ENCODE peak calls at places on chromosome 16, in five cellular contexts. W is aorta, K is mucosa of descending colon, Q is NT2/D1, T is IMR-90. D is an unnamed sample.

GRCh38 chr16:83603981-83604570 is 203.7 kb upstream of the HSBP1 start:
- DNase-seq in T (no peak), K (no peak), Q (no peak), W (no peak), D (no peak)

GRCh38 chr16:5845046-5845445 is 747.5 kb upstream of the EEF2KMT start:
- DNase-seq in Q (no peak), K (no peak), W (no peak), T (no peak), D (no peak)

GRCh38 chr16:75258807-75259141 is 7.3 kb upstream of the BCAR1 start:
- DNase-seq in K (no peak), W (peak; percentile 44), T (no peak), Q (no peak), D (no peak)

GRCh38 chr16:27169511-27170071 is 33.7 kb upstream of the KDM8 start:
- DNase-seq in K (no peak), Q (no peak), T (peak; percentile 89), W (peak; percentile 55), D (no peak)

GRCh38 chr16:86529160-86529559 is 18.8 kb downstream of the FOXF1 start:
- DNase-seq in T (peak; percentile 13), K (no peak), W (no peak), Q (no peak), D (no peak)

GRCh38 chr16:74053784-74054306 is 242.8 kb upstream of the PSMD7 start:
- DNase-seq in Q (no peak), T (no peak), K (no peak), W (no peak), D (no peak)

GRCh38 chr16:85249830-85250455 is 137.7 kb upstream of the CIBAR2 start:
- DNase-seq in K (no peak), T (no peak), Q (no peak), W (no peak), D (no peak)

GRCh38 chr16:73122604-73123386 is 74.9 kb upstream of the ZFHX3 start:
- DNase-seq in W (peak; percentile 84), K (no peak), Q (no peak), T (no peak), D (no peak)

GRCh38 chr16:84501077-84501735 is 3.3 kb downstream of the MEAK7 start:
- DNase-seq in W (no peak), T (peak; percentile 78), Q (no peak), K (no peak), D (peak; percentile 48)

GRCh38 chr16:75279277-75279676 is 27.9 kb upstream of the BCAR1 start:
- DNase-seq in K (no peak), Q (no peak), T (peak; percentile 27), W (peak; percentile 44), D (no peak)

GRCh38 chr16:4886151-4886550 is 38.9 kb downstream of the UBN1 start:
- DNase-seq in T (no peak), K (no peak), Q (no peak), W (no peak), D (no peak)

GRCh38 chr16:886084-886543 is 84.7 kb downstream of the LMF1 start:
- DNase-seq in Q (no peak), W (peak; percentile 24), K (peak; percentile 7), T (peak; percentile 5), D (no peak)

GRCh38 chr16:13110124-13110796 is 208.9 kb downstream of the SHISA9 start:
- DNase-seq in T (no peak), W (peak; percentile 56), K (no peak), Q (peak; percentile 57), D (no peak)

GRCh38 chr16:64711026-64711425 is 410.8 kb downstream of the CDH11 start:
- DNase-seq in W (no peak), K (no peak), T (no peak), Q (no peak), D (no peak)

GRCh38 chr16:9647981-9648701 is 534.1 kb downstream of the GRIN2A start:
- DNase-seq in Q (no peak), T (no peak), K (no peak), W (no peak), D (no peak)

GRCh38 chr16:57446530-57447141 is 549 bp downstream of the CIAPIN1 start:
- DNase-seq in K (no peak), Q (no peak), T (peak; percentile 4), W (peak; percentile 70), D (no peak)

GRCh38 chr16:80466024-80466986 is 74.5 kb upstream of the DYNLRB2 start:
- DNase-seq in K (peak; percentile 70), W (peak; percentile 59), T (peak; percentile 24), Q (peak; percentile 80), D (peak; percentile 32)

GRCh38 chr16:52925143-52925542 is 127.6 kb downstream of the CHD9NB start:
- DNase-seq in Q (no peak), K (no peak), T (no peak), W (no peak), D (no peak)

GRCh38 chr16:85334718-85335583 is 222.7 kb upstream of the CIBAR2 start:
- DNase-seq in Q (peak; percentile 76), K (peak; percentile 92), T (no peak), W (no peak), D (peak; percentile 78)

GRCh38 chr16:85531516-85531915 is 81.6 kb upstream of the GSE1 start:
- DNase-seq in W (no peak), K (no peak), T (no peak), Q (no peak), D (no peak)

GRCh38 chr16:72997141-72997542 is 50.8 kb downstream of the ZFHX3 start:
- DNase-seq in W (no peak), Q (no peak), T (peak; percentile 18), K (no peak), D (peak; percentile 46)

GRCh38 chr16:71373073-71373472 is 14.6 kb downstream of the CALB2 start:
- DNase-seq in W (no peak), Q (no peak), K (no peak), T (peak; percentile 12), D (no peak)

GRCh38 chr16:2770781-2771111 is 6.3 kb downstream of the ELOB start:
- DNase-seq in K (no peak), T (no peak), Q (no peak), W (no peak), D (no peak)

GRCh38 chr16:72285728-72286127 is 113.8 kb upstream of the PMFBP1 start:
- DNase-seq in Q (no peak), K (no peak), W (no peak), T (peak; percentile 11), D (no peak)

GRCh38 chr16:54334208-54334607 is 47.6 kb upstream of the IRX3 start:
- DNase-seq in Q (no peak), T (no peak), W (no peak), K (no peak), D (no peak)

GRCh38 chr16:86088287-86088686 is 189.3 kb downstream of the IRF8 start:
- DNase-seq in W (no peak), T (peak; percentile 25), K (no peak), Q (no peak), D (no peak)

GRCh38 chr16:11989238-11990160 is 13.0 kb downstream of the SNX29 start:
- DNase-seq in K (no peak), T (no peak), Q (no peak), W (no peak), D (no peak)

GRCh38 chr16:86222965-86223551 is 287.3 kb upstream of the FOXF1 start:
- DNase-seq in W (no peak), T (peak; percentile 98), Q (no peak), K (no peak), D (no peak)

GRCh38 chr16:88549671-88550643 is 20.2 kb upstream of the ZC3H18 start:
- DNase-seq in K (no peak), W (no peak), T (no peak), Q (no peak), D (no peak)

GRCh38 chr16:747978-748746 is 7.4 kb upstream of the CIAO3 start:
- DNase-seq in Q (no peak), K (no peak), T (no peak), W (no peak), D (peak; percentile 55)

DNA sequence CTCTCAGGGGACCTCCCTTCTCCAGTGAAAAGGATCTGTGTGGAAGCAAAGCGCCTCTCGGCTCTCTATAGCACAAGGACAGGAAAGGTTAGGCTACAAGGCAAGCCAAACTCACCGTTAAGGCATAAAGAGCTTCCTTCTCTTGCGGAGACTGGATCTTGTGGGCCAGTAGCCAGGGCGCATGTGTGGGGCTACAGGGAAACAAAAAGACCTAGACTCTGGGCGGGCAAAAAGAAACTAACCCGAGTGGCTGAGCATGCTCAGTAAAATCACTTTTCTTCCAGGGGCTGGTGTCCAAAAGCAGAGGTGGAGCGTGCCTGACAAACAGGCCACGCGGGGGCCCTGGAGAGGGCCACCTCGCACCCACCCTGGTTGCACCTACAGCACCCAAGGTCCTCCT is 16.1 kb downstream of the GGA2 start:
- DNase-seq in W (no peak), K (no peak), Q (no peak), T (no peak), D (no peak)
- H3K36me3 ChIP-seq in W (no peaks in the 10 kb centered on the region), K (peaks cover 6% of the 10 kb centered on the region), Q (peaks cover 68% of the 10 kb centered on the region), T (peaks cover 39% of the 10 kb centered on the region), D (peaks cover 63% of the 10 kb centered on the region)

DNA sequence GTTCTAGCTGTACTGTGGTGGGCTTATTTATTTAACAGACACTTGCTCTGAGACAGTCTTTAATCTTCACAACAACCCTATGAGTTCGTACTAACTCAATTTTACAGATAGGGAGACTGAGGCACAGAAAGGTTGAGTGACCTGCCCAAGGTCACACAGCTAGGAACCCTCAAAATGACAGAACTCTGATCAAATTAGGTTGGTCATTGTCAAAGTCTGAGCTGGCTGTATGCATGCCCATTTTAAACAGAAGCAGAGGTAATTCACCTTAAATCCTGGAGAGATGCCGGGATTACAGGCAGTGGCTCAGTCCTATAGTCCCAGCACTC is 24.9 kb downstream of the LAT start:
- DNase-seq in Q (no peak), W (no peak), K (no peak), T (no peak), D (no peak)
- H3K4me3 ChIP-seq in Q (no peak overlapping the region), W (no peak overlapping the region), K (no peak overlapping the region), T (no peak overlapping the region), D (no peak overlapping the region)

DNA sequence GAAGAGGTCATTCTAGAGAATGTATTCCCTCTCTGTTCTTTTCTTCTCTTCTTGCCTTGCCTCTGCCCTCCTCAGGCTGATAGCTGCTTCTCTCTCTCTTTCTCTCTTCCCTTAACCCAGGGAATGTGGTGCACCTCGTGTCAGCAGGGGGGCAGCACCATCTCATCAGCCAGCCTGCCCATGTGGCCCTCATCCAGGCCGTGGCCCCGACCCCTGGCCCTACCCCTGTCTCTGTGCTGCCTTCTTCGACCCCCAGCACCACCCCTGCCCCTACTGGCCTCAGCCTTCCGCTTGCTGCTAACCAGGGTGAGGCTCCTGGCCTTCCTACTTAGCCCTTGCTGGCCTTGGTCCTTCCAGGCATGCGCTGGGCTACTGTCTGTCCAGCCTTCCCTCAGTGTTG is 23.5 kb downstream of the SRCAP start:
- DNase-seq in W (no peak), Q (no peak), T (no peak), K (no peak), D (no peak)
- H3K36me3 ChIP-seq in W (no peaks in the 10 kb centered on the region), Q (peaks cover 90% of the 10 kb centered on the region), T (peaks cover 67% of the 10 kb centered on the region), K (peaks cover 28% of the 10 kb centered on the region), D (peaks cover 20% of the 10 kb centered on the region)

DNA sequence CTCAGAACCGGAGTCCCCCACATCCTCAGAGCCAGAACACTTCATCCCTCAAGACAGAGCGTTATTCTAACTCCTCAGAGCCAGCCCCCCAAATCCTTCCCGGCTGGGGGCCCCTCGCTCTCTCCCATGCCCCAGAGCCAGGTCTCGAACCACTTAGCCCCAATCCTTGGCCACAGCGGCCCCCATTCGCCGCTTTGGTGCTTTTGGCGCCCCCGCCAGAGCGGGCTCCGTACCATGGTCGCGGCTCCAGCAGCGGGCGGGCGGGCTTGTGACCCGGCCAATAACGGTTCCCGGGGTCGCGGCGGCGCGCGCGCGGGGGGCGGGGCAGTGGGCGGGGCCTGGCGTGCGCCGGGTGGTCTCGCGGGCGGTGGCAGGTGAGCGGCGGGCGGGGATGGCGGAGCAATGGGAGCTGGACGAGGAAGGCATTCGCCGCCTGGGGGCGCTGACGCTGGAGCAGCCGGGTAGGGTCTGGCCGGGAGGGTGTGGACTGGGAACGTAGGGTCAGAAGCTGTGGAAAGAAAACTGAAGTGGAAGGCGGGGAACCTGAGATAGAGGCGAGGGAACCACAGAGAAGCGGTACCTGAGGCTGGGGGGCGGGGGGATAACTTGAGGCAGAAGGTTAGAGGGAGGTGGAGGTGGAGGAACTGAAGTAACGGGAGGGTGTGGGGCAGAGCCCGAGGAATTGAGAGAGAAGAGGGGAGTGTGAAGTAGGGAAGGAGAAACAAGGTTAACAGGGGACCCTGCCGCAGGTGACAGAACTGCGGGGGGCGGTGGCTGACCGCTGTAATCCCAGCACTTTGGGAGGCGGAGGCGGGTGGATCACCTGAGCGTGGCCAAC is at the start of the genes KCTD19 and LRRC36:
- DNase-seq in K (peak; percentile 86), W (peak; percentile 71), Q (peak; percentile 85), T (no peak), D (peak; percentile 82)
- H3K4me3 ChIP-seq in K (no peak within 1 kb of the TSS), W (no peak within 1 kb of the TSS), Q (peak within 1 kb of the TSS; percentile 75), T (peak within 1 kb of the TSS; percentile 45), D (peak within 1 kb of the TSS; percentile 43)

D was measured in pancreas.